ENCODE peak calls at places on chromosome 12, in nine cellular contexts. V, M, P, R, F, Q, J, I and O are unnamed samples.

GRCh38 chr12:243381-243780 is 19.3 kb downstream of the SLC6A13 start:
- DNase-seq in V (no peak), M (no peak), P (no peak), R (no peak), F (peak), Q (no peak), J (no peak), I (peak), O (no peak)

GRCh38 chr12:15787801-15788200 is 1.4 kb downstream of the EPS8 start:
- DNase-seq in V (no peak), M (no peak), P (no peak), R (no peak), F (no peak), Q (no peak), J (no peak), I (no peak), O (no peak)

GRCh38 chr12:65182012-65182739 is 12.8 kb downstream of the LEMD3 start:
- DNase-seq in V (no peak), M (no peak), P (no peak), R (no peak), F (no peak), Q (no peak), J (no peak), I (no peak), O (no peak)

GRCh38 chr12:11607313-11608081 is 42.0 kb upstream of the ETV6 start:
- DNase-seq in V (no peak), M (no peak), P (peak), R (no peak), F (no peak), Q (no peak), J (no peak), I (peak), O (peak)

GRCh38 chr12:105948331-105948730 is 190.4 kb downstream of the NUAK1 start:
- DNase-seq in V (no peak), M (no peak), P (peak), R (no peak), F (no peak), Q (no peak), J (no peak), I (peak), O (peak)

GRCh38 chr12:70031046-70031445 is 206.0 kb downstream of the MYRFL start:
- DNase-seq in V (no peak), M (no peak), P (no peak), R (no peak), F (no peak), Q (no peak), J (peak), I (no peak), O (no peak)

GRCh38 chr12:27468241-27468640 is 21.7 kb downstream of the SMCO2 start:
- DNase-seq in V (no peak), M (no peak), P (peak), R (no peak), F (no peak), Q (no peak), J (no peak), I (no peak), O (no peak)

GRCh38 chr12:131313635-131314034 is 359.9 kb downstream of the ADGRD1 start:
- DNase-seq in V (no peak), M (no peak), P (no peak), R (no peak), F (no peak), Q (no peak), J (no peak), I (no peak), O (no peak)

GRCh38 chr12:103373088-103373523 is 122.7 kb downstream of the C12orf42 start:
- DNase-seq in V (no peak), M (no peak), P (no peak), R (peak), F (no peak), Q (no peak), J (peak), I (no peak), O (no peak)

GRCh38 chr12:87687362-87687761 is 341.8 kb downstream of the C12orf50 start:
- DNase-seq in V (no peak), M (no peak), P (peak), R (no peak), F (no peak), Q (no peak), J (peak), I (peak), O (peak)

GRCh38 chr12:11508699-11509098 is 113.3 kb upstream of the PRB2 start:
- DNase-seq in V (no peak), M (no peak), P (peak), R (no peak), F (no peak), Q (no peak), J (no peak), I (peak), O (no peak)

GRCh38 chr12:105417732-105418131 is 87.2 kb downstream of the C12orf75 start:
- DNase-seq in V (no peak), M (no peak), P (peak), R (no peak), F (no peak), Q (no peak), J (no peak), I (no peak), O (no peak)